ENCODE peak calls at places on chromosomes 6 and 20, in five cellular contexts. G is CD8-positive, alpha-beta T cell; T is CD4-positive, alpha-beta memory T cell; A is heart left ventricle; H is psoas muscle. U is an unnamed sample. For H3K4me1 and H3K9me3, the result is how much of the 10 kb centered on the place peaks cover.

GRCh38 chr6:30844118-30844535 is 40.2 kb upstream of the DDR1 start:
- DNase-seq in A (no peak), H (no peak), T (no peak), G (no peak), U (no peak)

GRCh38 chr20:12171927-12172581 is 254.4 kb downstream of the BTBD3 start:
- DNase-seq in H (peak), T (no peak), G (no peak), A (no peak), U (no peak)

GRCh38 chr20:63441777-63442493 is 30.5 kb downstream of the KCNQ2 start:
- DNase-seq in G (peak), H (peak), A (no peak), T (peak), U (peak)

GRCh38 chr6:127606131-127606562 is 29.2 kb downstream of the C6orf58 start:
- DNase-seq in T (no peak), A (no peak), H (no peak), G (no peak), U (no peak)

GRCh38 chr20:64212750-64213149 is 42.8 kb upstream of the PCMTD2 start:
- DNase-seq in H (peak), T (no peak), G (no peak), A (peak), U (no peak)

GRCh38 chr6:144264270-144265060 is 20.7 kb upstream of the UTRN start:
- DNase-seq in G (no peak), A (no peak), H (no peak), T (no peak), U (no peak)

GRCh38 chr20:45987108-45987780 is 15.2 kb upstream of the ZNF335 start:
- DNase-seq in A (peak), T (peak), G (peak), H (peak), U (peak)

GRCh38 chr6:73367761-73368355 is 1.8 kb downstream of the OOEP start:
- DNase-seq in G (no peak), A (no peak), T (no peak), H (no peak), U (no peak)

GRCh38 chr6:150992682-150993081 is 127.2 kb downstream of the MTHFD1L start:
- DNase-seq in G (no peak), T (no peak), H (no peak), A (no peak), U (no peak)

GRCh38 chr20:43170771-43171170 is 18.9 kb downstream of the PTPRT start:
- DNase-seq in T (no peak), G (no peak), A (no peak), H (no peak), U (no peak)

GRCh38 chr20:52011093-52011492 is 180.5 kb downstream of the ZFP64 start:
- DNase-seq in T (no peak), H (no peak), G (no peak), A (no peak), U (no peak)

GRCh38 chr20:52974155-52974554 is 2.0 kb downstream of the TSHZ2 start:
- DNase-seq in H (no peak), G (no peak), T (peak), A (no peak), U (no peak)

GRCh38 chr20:63102720-63103375 is 96.1 kb upstream of the BHLHE23 start:
- DNase-seq in A (peak), T (peak), G (peak), H (peak), U (peak)

GRCh38 chr6:130811932-130812331 is 15.3 kb upstream of the SMLR1 start:
- DNase-seq in T (no peak), H (no peak), G (no peak), A (no peak), U (no peak)

GRCh38 chr6:90940812-90941481 is 354.1 kb upstream of the MAP3K7 start:
- DNase-seq in H (no peak), A (no peak), G (no peak), T (peak), U (no peak)

GRCh38 chr20:4195499-4195898 is 180.1 kb upstream of the RNF24 start:
- DNase-seq in A (no peak), H (no peak), G (no peak), T (no peak), U (no peak)

GRCh38 chr6:154440422-154441043 is 70.0 kb downstream of the CNKSR3 start:
- DNase-seq in A (no peak), G (no peak), H (no peak), T (no peak), U (no peak)

GRCh38 chr6:51152594-51152993 is 333.9 kb downstream of the TFAP2B start:
- DNase-seq in T (no peak), A (no peak), H (no peak), G (no peak), U (no peak)

GRCh38 chr6:142412241-142412640 is 110.4 kb downstream of the ADGRG6 start:
- DNase-seq in A (no peak), G (no peak), T (no peak), H (no peak), U (no peak)

GRCh38 chr6:146876271-146877151 is 277.7 kb downstream of the ADGB start:
- DNase-seq in A (no peak), T (no peak), G (no peak), H (no peak), U (no peak)

GRCh38 chr6:113909224-113909856 is 52.2 kb downstream of the MARCKS start:
- DNase-seq in T (peak), G (peak), H (no peak), A (no peak), U (no peak)

GRCh38 chr6:91667596-91667995 is 1080.7 kb upstream of the MAP3K7 start:
- DNase-seq in H (no peak), T (no peak), G (no peak), A (no peak), U (no peak)

GRCh38 chr6:34108159-34108558 is 37.7 kb downstream of the GRM4 start:
- DNase-seq in A (no peak), T (no peak), G (no peak), H (no peak), U (no peak)

GRCh38 chr6:133609404-133610270 is 279.3 kb upstream of the TCF21 start:
- DNase-seq in G (no peak), H (no peak), A (no peak), T (no peak), U (no peak)

GRCh38 chr6:167683028-167683862 is 143.5 kb upstream of the AFDN start:
- DNase-seq in T (no peak), A (no peak), G (no peak), H (peak), U (no peak)

GRCh38 chr6:44119704-44120262 is 7.5 kb downstream of the MRPL14 start:
- DNase-seq in H (no peak), G (no peak), T (no peak), A (no peak), U (no peak)

GRCh38 chr6:41704028-41704427 is 31.4 kb downstream of the TFEB start:
- DNase-seq in G (no peak), A (peak), H (no peak), T (no peak), U (no peak)

GRCh38 chr6:34657037-34657306 is 39.6 kb downstream of the ILRUN start:
- DNase-seq in H (no peak), A (no peak), T (no peak), G (no peak), U (no peak)

GRCh38 chr20:14093652-14094051 is 98.3 kb downstream of the MACROD2 start:
- DNase-seq in T (no peak), A (no peak), H (no peak), G (no peak), U (no peak)

GRCh38 chr20:17809714-17810631 is 110.2 kb downstream of the BANF2 start:
- DNase-seq in A (no peak), T (no peak), G (no peak), H (no peak), U (no peak)

GRCh38 chr20:4603724-4604123 is 118.0 kb upstream of the PRND start:
- DNase-seq in T (no peak), G (no peak), H (no peak), A (no peak), U (no peak)

GRCh38 chr6:157381631-157382621 is 936 bp downstream of the ZDHHC14 start:
- DNase-seq in A (peak), H (peak), T (peak), G (peak), U (peak)

GRCh38 chr20:17611540-17612286 is 41.8 kb downstream of the DSTN start:
- DNase-seq in G (no peak), A (peak), H (no peak), T (peak), U (peak)

GRCh38 chr6:157867155-157867559 is 44.1 kb downstream of the SNX9 start:
- DNase-seq in H (no peak), T (no peak), G (peak), A (no peak), U (no peak)

DNA sequence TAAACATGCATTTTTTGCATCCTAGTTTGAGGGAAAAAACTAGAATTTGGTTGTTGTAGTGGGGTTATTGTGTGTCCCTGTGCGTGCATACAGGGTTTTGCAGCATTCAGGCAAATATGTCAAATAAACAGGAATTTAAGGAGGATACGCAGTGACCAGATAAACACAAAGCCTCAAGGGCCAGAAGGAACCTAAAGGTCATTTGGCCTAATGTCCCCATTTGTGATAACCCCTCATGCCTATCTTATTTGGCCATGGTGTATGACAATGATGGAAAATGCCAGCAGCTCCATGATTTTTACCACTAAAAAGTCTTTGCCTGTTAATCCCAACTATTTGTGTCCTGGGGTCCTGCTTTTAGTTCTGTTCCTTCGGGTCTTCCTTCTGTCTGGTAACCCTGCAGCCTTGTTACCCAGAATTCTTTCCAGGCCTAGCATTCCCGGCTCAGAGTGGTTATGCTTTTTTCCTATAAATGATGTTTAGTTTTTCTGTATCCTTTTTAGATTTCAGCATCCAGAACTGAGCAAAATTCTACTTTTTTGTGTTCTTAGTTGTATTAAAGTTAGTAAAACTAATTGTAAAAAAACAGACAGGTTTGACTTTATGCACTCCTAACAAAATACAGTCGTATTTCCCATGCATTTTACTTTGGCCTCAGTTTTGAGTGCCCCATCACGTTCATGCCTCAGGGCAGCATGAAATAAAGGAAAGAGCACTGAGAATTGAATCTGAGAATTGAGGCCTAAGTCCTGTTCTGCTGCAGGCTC is 4.4 kb downstream of the STX16 start:
- DNase-seq in A (no peak), G (no peak), H (no peak), T (no peak), U (no peak)
- H3K4me1 ChIP-seq in A (half or more), G (half or more), H (half or more), T (half or more), U (half or more)

GRCh38 chr6:107832146-107833056 is 8.3 kb upstream of the SCML4 start:
- DNase-seq in H (no peak), G (no peak), T (no peak), A (no peak), U (no peak)

GRCh38 chr6:107830060-107830459 is 5.9 kb upstream of the SCML4 start:
- DNase-seq in T (no peak), A (no peak), H (no peak), G (no peak), U (no peak)

GRCh38 chr6:107827541-107827940 is 3.4 kb upstream of the SCML4 start:
- DNase-seq in T (no peak), G (no peak), H (no peak), A (no peak), U (no peak)

GRCh38 chr6:107833136-107833535 is 9.0 kb upstream of the SCML4 start:
- DNase-seq in T (no peak), G (no peak), A (no peak), H (no peak), U (no peak)
- H3K9me3 ChIP-seq in T (under half), G (under half), A (under half), H (under half), U (under half)

GRCh38 chr6:16318953-16319720 is 80.8 kb downstream of the GMPR start:
- DNase-seq in A (no peak), T (no peak), H (no peak), G (no peak), U (no peak)
- H3K4me1 ChIP-seq in A (half or more), T (half or more), H (half or more), G (half or more), U (half or more)

DNA sequence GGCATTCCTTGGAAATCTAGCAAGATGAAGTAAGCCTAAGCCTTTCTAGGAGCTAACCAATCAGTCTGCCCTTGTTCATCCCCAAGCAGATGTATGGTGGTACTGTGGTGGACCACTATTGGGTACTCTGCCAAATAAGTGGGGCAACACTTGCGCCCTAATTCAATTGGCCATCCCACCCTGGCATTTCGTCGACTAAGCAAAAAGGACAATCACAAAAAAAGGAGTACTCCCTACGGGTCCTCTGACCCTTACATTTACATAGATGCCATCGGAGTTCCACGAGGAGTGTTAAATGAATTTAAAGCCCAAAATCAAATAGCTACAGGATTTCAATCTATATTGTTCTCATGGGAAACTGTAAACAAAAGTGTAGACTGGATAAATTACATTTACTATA is 19.5 kb downstream of the CHD6 start:
- DNase-seq in G (no peak), T (no peak), H (no peak), A (no peak), U (no peak)
- H3K9me3 ChIP-seq in G (under half), T (under half), H (under half), A (under half), U (under half)

DNA sequence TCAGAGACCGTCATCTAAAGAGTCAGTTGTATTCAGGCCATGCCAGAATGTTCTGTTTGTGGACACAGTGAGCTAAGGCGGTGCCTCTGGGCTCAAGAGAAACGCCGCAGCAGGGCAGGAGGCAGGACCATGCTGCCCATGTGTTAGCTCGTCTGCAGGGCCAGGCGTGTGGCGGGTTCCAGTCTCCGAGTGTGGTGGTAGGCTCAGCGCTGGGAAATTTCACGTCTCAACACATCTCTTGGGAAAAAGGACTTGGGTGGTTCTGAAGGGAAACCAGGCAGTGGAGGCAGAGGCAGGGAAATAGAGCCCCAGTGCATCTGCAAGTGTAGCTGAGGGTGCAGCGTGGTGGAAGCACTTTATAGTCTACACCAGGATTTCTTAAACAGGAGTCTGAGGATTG is 56.9 kb upstream of the TAGAP start:
- DNase-seq in A (no peak), G (no peak), T (no peak), H (no peak), U (no peak)
- H3K4me1 ChIP-seq in A (under half), G (half or more), T (half or more), H (under half), U (half or more)

DNA sequence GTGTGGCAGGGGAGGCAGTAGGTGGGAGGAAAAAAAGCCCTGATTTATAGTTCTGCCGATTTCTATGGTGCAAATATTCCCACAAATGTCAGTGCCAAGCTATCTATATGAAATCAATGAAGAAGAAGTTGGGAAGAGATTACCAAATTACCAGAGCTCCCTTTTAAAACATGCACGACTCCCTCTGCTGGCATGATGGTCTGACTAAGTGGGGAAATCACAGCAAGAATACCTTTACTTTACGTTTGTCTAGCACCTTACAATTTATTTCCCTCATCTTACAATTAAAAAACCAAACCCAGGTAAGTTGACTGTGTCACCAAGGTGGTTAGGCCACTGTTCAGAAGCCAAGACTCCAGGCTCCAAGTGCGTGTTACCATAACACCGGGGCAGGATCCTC is 55.6 kb downstream of the AGPAT4 start:
- DNase-seq in T (no peak), A (no peak), H (no peak), G (no peak), U (no peak)
- H3K9me3 ChIP-seq in T (under half), A (under half), H (under half), G (under half), U (under half)

GRCh38 chr20:36097751-36098151 is 56.8 kb upstream of the EPB41L1 start:
- DNase-seq in G (no peak), H (no peak), T (no peak), A (no peak), U (no peak)

GRCh38 chr20:36101201-36101600 is 53.3 kb upstream of the EPB41L1 start:
- DNase-seq in G (no peak), T (no peak), H (no peak), A (no peak), U (no peak)

GRCh38 chr20:36098364-36098763 is 56.2 kb upstream of the EPB41L1 start:
- DNase-seq in G (no peak), A (no peak), T (no peak), H (no peak), U (no peak)

GRCh38 chr20:36097331-36097730 is 57.2 kb upstream of the EPB41L1 start:
- DNase-seq in G (no peak), T (no peak), H (no peak), A (no peak), U (no peak)

GRCh38 chr20:36099106-36099505 is 55.4 kb upstream of the EPB41L1 start:
- DNase-seq in G (no peak), H (no peak), A (no peak), T (no peak), U (no peak)
- H3K4me1 ChIP-seq in G (under half), H (under half), A (under half), T (under half), U (under half)

U was measured in CD8-positive, alpha-beta memory T cell.